ENCODE peak calls at places on chromosomes 6 and 20, in five cellular contexts. U, O, G, R and B are unnamed samples.

GRCh38 chr20:58714923-58715708 is 22.5 kb downstream of the NPEPL1 start:
- DNase-seq in U (no peak), G (no peak), R (no peak), O (peak; percentile 63), B (no peak)

GRCh38 chr20:37305839-37306238 is 16.4 kb downstream of the MANBAL start:
- DNase-seq in U (no peak), O (peak; percentile 42), G (no peak), R (no peak), B (no peak)

GRCh38 chr6:112956696-112957525 is 609.8 kb downstream of the RFPL4B start:
- DNase-seq in O (no peak), G (no peak), U (no peak), R (peak; percentile 70), B (no peak)

GRCh38 chr6:122063090-122063489 is 336.4 kb upstream of the HSF2 start:
- DNase-seq in R (no peak), G (no peak), U (no peak), O (no peak), B (no peak)

GRCh38 chr6:113433506-113433991 is 423.6 kb upstream of the MARCKS start:
- DNase-seq in R (no peak), U (no peak), G (no peak), O (peak; percentile 84), B (peak; percentile 27)

GRCh38 chr6:111825439-111825838 is 47.8 kb downstream of the FYN start:
- DNase-seq in O (no peak), U (no peak), R (no peak), G (no peak), B (no peak)

GRCh38 chr6:144447487-144447886 is 162.4 kb downstream of the UTRN start:
- DNase-seq in R (peak; percentile 77), U (no peak), O (no peak), G (no peak), B (no peak)

GRCh38 chr20:1373614-1374013 is 19.2 kb downstream of the FKBP1A start:
- DNase-seq in G (no peak), U (no peak), R (no peak), O (no peak), B (no peak)

GRCh38 chr20:60210779-60211617 is 252.8 kb downstream of the CDH26 start:
- DNase-seq in O (no peak), G (peak; percentile 68), U (peak; percentile 48), R (peak; percentile 70), B (peak; percentile 46)

GRCh38 chr6:63819831-63820230 is 184.2 kb downstream of the PHF3 start:
- DNase-seq in U (no peak), G (no peak), O (no peak), R (no peak), B (no peak)

GRCh38 chr6:166786704-166787293 is 159.7 kb upstream of the RPS6KA2 start:
- DNase-seq in R (peak; percentile 27), G (peak; percentile 49), U (no peak), O (no peak), B (no peak)